ENCODE peak calls at places on chromosome 13, in six cellular contexts. One of them, this sample, is unnamed.

GRCh38 chr13:74027161-74027779 is 106.9 kb downstream of the KLF12 start:
- DNase-seq in heart right ventricle: no peak
- DNase-seq in cardiac muscle cell: no peak
- DNase-seq in psoas muscle: no peak
- DNase-seq in right atrium auricular region: no peak
- DNase-seq in breast epithelium: no peak
- DNase-seq in this sample: peak; percentile 38

GRCh38 chr13:81990652-81991051 is 1649.7 kb upstream of the SPRY2 start:
- DNase-seq in heart right ventricle: no peak
- DNase-seq in cardiac muscle cell: no peak
- DNase-seq in psoas muscle: no peak
- DNase-seq in right atrium auricular region: no peak
- DNase-seq in breast epithelium: no peak
- DNase-seq in this sample: no peak

GRCh38 chr13:63490149-63490548 is 2074.5 kb upstream of the PCDH20 start:
- DNase-seq in heart right ventricle: no peak
- DNase-seq in cardiac muscle cell: no peak
- DNase-seq in psoas muscle: no peak
- DNase-seq in right atrium auricular region: no peak
- DNase-seq in breast epithelium: no peak
- DNase-seq in this sample: no peak

GRCh38 chr13:94168784-94169512 is 310.5 kb downstream of the DCT start:
- DNase-seq in heart right ventricle: no peak
- DNase-seq in cardiac muscle cell: peak; percentile 51
- DNase-seq in psoas muscle: no peak
- DNase-seq in right atrium auricular region: no peak
- DNase-seq in breast epithelium: no peak
- DNase-seq in this sample: no peak

GRCh38 chr13:99655351-99656091 is 154.2 kb downstream of the TM9SF2 start:
- DNase-seq in heart right ventricle: no peak
- DNase-seq in cardiac muscle cell: no peak
- DNase-seq in psoas muscle: no peak
- DNase-seq in right atrium auricular region: no peak
- DNase-seq in breast epithelium: no peak
- DNase-seq in this sample: no peak

GRCh38 chr13:74930402-74931165 is 551.4 kb downstream of the TBC1D4 start:
- DNase-seq in heart right ventricle: no peak
- DNase-seq in cardiac muscle cell: no peak
- DNase-seq in psoas muscle: no peak
- DNase-seq in right atrium auricular region: no peak
- DNase-seq in breast epithelium: no peak
- DNase-seq in this sample: peak; percentile 44

GRCh38 chr13:76398426-76398825 is 487.8 kb downstream of the KCTD12 start:
- DNase-seq in heart right ventricle: no peak
- DNase-seq in cardiac muscle cell: peak; percentile 6
- DNase-seq in psoas muscle: no peak
- DNase-seq in right atrium auricular region: no peak
- DNase-seq in breast epithelium: no peak
- DNase-seq in this sample: no peak

GRCh38 chr13:52070929-52071523 is 46.5 kb downstream of the UTP14C start:
- DNase-seq in heart right ventricle: no peak
- DNase-seq in cardiac muscle cell: peak; percentile 48
- DNase-seq in psoas muscle: no peak
- DNase-seq in right atrium auricular region: no peak
- DNase-seq in breast epithelium: no peak
- DNase-seq in this sample: no peak

GRCh38 chr13:45325806-45326205 is 15.2 kb downstream of the TPT1 start:
- DNase-seq in heart right ventricle: peak; percentile 48
- DNase-seq in cardiac muscle cell: peak; percentile 84
- DNase-seq in psoas muscle: peak; percentile 62
- DNase-seq in right atrium auricular region: peak; percentile 81
- DNase-seq in breast epithelium: no peak
- DNase-seq in this sample: no peak

DNA sequence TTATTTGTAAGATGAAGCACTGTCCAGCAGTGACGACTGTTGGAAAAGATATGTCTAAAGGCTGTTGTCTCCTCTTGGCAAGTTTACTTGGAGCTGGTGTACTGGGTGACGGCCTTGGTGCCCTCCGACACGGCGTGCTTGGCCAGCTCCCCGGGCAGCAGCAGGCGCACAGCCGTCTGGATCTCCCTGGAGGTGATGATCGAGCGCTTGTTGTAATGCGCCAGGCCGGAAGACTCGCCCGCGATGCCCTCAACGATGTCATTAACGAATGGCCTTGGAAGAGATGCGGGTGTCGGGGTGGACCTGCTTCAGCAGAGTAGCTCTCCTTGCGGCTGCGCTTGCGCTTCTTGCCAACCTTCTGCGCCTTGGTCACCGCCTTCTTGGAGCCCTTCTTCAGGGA is 24.6 kb upstream of the ZDHHC20 start:
- DNase-seq in heart right ventricle: no peak
- DNase-seq in cardiac muscle cell: no peak
- DNase-seq in psoas muscle: no peak
- DNase-seq in right atrium auricular region: no peak
- DNase-seq in breast epithelium: no peak
- DNase-seq in this sample: no peak
- TF ChIP-seq CTCF in heart right ventricle: no peak
- TF ChIP-seq CTCF in cardiac muscle cell: no peak
- TF ChIP-seq CTCF in psoas muscle: no peak
- TF ChIP-seq CTCF in right atrium auricular region: no peak
- TF ChIP-seq CTCF in breast epithelium: no peak
- TF ChIP-seq CTCF in this sample: no peak

GRCh38 chr13:59461411-59461810 is 702.3 kb downstream of the DIAPH3 start:
- DNase-seq in heart right ventricle: no peak
- DNase-seq in cardiac muscle cell: no peak
- DNase-seq in psoas muscle: no peak
- DNase-seq in right atrium auricular region: no peak
- DNase-seq in breast epithelium: no peak
- DNase-seq in this sample: no peak

GRCh38 chr13:59463023-59463422 is 700.7 kb downstream of the DIAPH3 start:
- DNase-seq in heart right ventricle: no peak
- DNase-seq in cardiac muscle cell: no peak
- DNase-seq in psoas muscle: no peak
- DNase-seq in right atrium auricular region: no peak
- DNase-seq in breast epithelium: no peak
- DNase-seq in this sample: no peak

GRCh38 chr13:59464926-59465325 is 698.8 kb downstream of the DIAPH3 start:
- DNase-seq in heart right ventricle: no peak
- DNase-seq in cardiac muscle cell: no peak
- DNase-seq in psoas muscle: no peak
- DNase-seq in right atrium auricular region: no peak
- DNase-seq in breast epithelium: no peak
- DNase-seq in this sample: no peak

GRCh38 chr13:59459972-59460371 is 703.8 kb downstream of the DIAPH3 start:
- DNase-seq in heart right ventricle: no peak
- DNase-seq in cardiac muscle cell: no peak
- DNase-seq in psoas muscle: no peak
- DNase-seq in right atrium auricular region: no peak
- DNase-seq in breast epithelium: no peak
- DNase-seq in this sample: no peak

DNA sequence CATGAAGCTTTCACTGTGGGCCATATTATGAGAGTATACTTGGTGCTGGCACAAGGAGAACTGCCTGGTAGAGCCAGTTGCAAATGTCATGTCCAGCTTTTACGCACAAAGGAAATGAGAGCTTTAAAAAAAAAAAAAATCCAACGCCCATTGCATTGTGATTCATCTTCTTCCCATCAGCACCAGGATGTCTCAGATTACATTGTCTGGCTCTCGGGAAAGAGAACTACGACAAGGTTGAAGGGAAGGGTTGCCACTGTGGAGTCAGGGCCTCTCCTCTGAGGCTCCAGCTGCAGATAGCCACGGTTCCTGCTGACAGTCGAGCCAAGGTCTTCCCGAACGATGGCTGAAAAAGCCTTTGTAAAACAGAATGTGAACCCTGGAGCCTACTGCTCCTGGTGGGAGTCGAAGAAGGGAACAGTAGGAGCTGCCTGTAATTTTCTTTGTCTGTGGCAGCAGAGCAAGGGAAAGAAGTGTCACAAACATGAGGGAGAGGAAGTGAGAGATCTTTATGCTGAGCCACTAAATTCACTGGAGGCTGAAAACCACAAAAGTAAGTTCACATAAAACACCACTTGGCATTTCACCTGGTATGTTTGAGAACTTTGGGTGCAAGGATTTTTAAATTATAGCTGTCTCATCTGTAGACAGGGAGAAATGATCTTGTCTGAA is 704.7 kb downstream of the DIAPH3 start:
- DNase-seq in heart right ventricle: peak; percentile 19
- DNase-seq in cardiac muscle cell: peak; percentile 92
- DNase-seq in psoas muscle: no peak
- DNase-seq in right atrium auricular region: no peak
- DNase-seq in breast epithelium: no peak
- DNase-seq in this sample: no peak
- H3K4me3 ChIP-seq in heart right ventricle: no peak overlapping the region
- H3K4me3 ChIP-seq in cardiac muscle cell: no peak overlapping the region
- H3K4me3 ChIP-seq in psoas muscle: no peak overlapping the region
- H3K4me3 ChIP-seq in right atrium auricular region: no peak overlapping the region
- H3K4me3 ChIP-seq in breast epithelium: no peak overlapping the region
- H3K4me3 ChIP-seq in this sample: no peak overlapping the region

GRCh38 chr13:20130012-20130411 is 30.8 kb downstream of the GJA3 start:
- DNase-seq in heart right ventricle: no peak
- DNase-seq in cardiac muscle cell: no peak
- DNase-seq in psoas muscle: no peak
- DNase-seq in right atrium auricular region: no peak
- DNase-seq in breast epithelium: no peak
- DNase-seq in this sample: no peak
- H3K27me3 ChIP-seq in heart right ventricle: no peaks in the 10 kb centered on the region
- H3K27me3 ChIP-seq in cardiac muscle cell: no peaks in the 10 kb centered on the region
- H3K27me3 ChIP-seq in psoas muscle: no peaks in the 10 kb centered on the region
- H3K27me3 ChIP-seq in right atrium auricular region: no peaks in the 10 kb centered on the region
- H3K27me3 ChIP-seq in breast epithelium: peaks cover 5% of the 10 kb centered on the region
- H3K27me3 ChIP-seq in this sample: peaks cover 1% of the 10 kb centered on the region

DNA sequence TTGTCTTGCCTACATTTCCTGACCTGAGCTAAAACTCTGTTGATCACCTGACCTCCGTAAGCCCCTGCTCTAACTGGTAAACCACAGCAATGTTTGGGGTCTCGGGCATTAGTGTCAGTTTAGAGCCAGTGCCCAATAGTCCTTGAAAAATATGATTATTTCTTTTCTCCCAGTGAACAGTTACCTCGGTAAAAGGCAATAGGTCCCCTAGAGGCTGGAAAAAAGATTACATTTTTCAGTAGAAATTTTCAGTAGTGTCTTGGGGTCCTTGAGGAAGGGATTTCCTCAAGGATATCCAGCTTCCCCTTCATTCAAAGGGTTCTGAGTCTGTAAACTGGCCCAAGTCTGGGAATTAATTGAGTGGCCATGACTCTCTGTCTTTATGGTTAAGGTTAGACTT is 177.5 kb downstream of the SLC7A1 start:
- DNase-seq in heart right ventricle: no peak
- DNase-seq in cardiac muscle cell: no peak
- DNase-seq in psoas muscle: no peak
- DNase-seq in right atrium auricular region: no peak
- DNase-seq in breast epithelium: no peak
- DNase-seq in this sample: no peak
- TF ChIP-seq CTCF in heart right ventricle: no peak
- TF ChIP-seq CTCF in cardiac muscle cell: no peak
- TF ChIP-seq CTCF in psoas muscle: no peak
- TF ChIP-seq CTCF in right atrium auricular region: no peak
- TF ChIP-seq CTCF in breast epithelium: no peak
- TF ChIP-seq CTCF in this sample: no peak

GRCh38 chr13:23467048-23467931 is 33.8 kb upstream of the SACS start:
- DNase-seq in heart right ventricle: no peak
- DNase-seq in cardiac muscle cell: no peak
- DNase-seq in psoas muscle: no peak
- DNase-seq in right atrium auricular region: no peak
- DNase-seq in breast epithelium: no peak
- DNase-seq in this sample: peak; percentile 41
- H3K4me3 ChIP-seq in heart right ventricle: peak overlapping the region; percentile 68
- H3K4me3 ChIP-seq in cardiac muscle cell: no peak overlapping the region
- H3K4me3 ChIP-seq in psoas muscle: peak overlapping the region; percentile 68
- H3K4me3 ChIP-seq in right atrium auricular region: no peak overlapping the region
- H3K4me3 ChIP-seq in breast epithelium: no peak overlapping the region
- H3K4me3 ChIP-seq in this sample: peak overlapping the region; percentile 37

DNA sequence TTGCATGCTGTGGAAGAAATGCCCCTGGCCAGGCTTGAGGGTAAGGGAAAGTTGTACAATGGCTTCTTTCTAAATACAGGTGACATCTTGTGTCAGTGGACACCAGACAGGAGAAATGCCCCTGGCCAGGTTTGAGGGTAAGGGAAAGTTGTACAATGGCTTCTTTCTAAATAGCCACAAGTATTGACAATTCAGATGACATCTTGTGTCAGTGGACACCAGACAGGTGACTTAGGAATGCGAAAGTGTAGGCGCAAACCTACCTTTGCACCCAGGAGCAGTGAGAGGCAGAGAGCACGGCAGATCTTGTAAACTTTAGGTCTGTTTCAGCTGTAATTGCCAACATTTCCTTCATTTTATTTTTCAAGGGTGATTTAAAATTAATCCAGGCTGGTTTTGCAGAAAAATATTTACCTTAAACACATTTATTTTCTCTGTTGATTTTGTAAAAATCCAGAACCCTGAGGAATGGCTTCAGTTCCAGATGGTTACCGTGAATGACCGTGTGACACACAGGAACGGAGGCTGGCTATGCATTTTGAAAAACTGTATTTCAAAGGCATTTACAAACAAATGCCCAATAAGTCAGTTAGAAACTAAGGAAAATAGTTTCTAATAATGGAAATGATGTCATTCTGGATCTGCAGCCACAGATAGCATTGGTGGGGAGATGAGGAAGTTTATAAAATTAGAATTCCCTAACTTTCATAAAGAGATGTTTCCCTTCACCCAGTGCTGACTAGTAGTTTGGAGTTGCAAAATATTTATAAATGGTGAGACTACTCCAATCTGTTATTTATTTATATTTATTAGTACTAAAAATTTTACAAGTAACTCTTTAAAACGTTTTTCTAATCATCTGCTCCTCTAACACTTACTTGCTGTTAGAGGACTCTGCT is 34.9 kb downstream of the TNFSF13B start:
- DNase-seq in heart right ventricle: no peak
- DNase-seq in cardiac muscle cell: no peak
- DNase-seq in psoas muscle: no peak
- DNase-seq in right atrium auricular region: no peak
- DNase-seq in breast epithelium: no peak
- DNase-seq in this sample: no peak
- H3K27me3 ChIP-seq in heart right ventricle: no peaks in the 10 kb centered on the region
- H3K27me3 ChIP-seq in cardiac muscle cell: no peaks in the 10 kb centered on the region
- H3K27me3 ChIP-seq in psoas muscle: no peaks in the 10 kb centered on the region
- H3K27me3 ChIP-seq in right atrium auricular region: no peaks in the 10 kb centered on the region
- H3K27me3 ChIP-seq in breast epithelium: no peaks in the 10 kb centered on the region
- H3K27me3 ChIP-seq in this sample: no peaks in the 10 kb centered on the region

GRCh38 chr13:34731486-34731885 is 210.6 kb upstream of the NBEA start:
- DNase-seq in heart right ventricle: no peak
- DNase-seq in cardiac muscle cell: peak; percentile 28
- DNase-seq in psoas muscle: no peak
- DNase-seq in right atrium auricular region: no peak
- DNase-seq in breast epithelium: no peak
- DNase-seq in this sample: no peak
- TF ChIP-seq CTCF in heart right ventricle: no peak
- TF ChIP-seq CTCF in cardiac muscle cell: no peak
- TF ChIP-seq CTCF in psoas muscle: no peak
- TF ChIP-seq CTCF in right atrium auricular region: no peak
- TF ChIP-seq CTCF in breast epithelium: no peak
- TF ChIP-seq CTCF in this sample: no peak